ENCODE peak calls at places on chromosomes 4 and X, in ten cellular contexts. One of them, this sample, is unnamed.

GRCh38 chr4:94978904-94979303 is 221.1 kb downstream of the BMPR1B start:
- DNase-seq in GM20000: no peak
- DNase-seq in colonic mucosa: no peak
- DNase-seq in cardiac fibroblast: peak; percentile 74
- DNase-seq in right lobe of liver: no peak
- DNase-seq in GDM1: no peak
- DNase-seq in HFFc6: no peak
- DNase-seq in left colon: no peak
- DNase-seq in amniotic stem cell: no peak
- DNase-seq in activated T-helper 9 cell treated with anti-CD3 and anti-CD28 coated beads, Interleukin-2, amount 50 U/mL, for 16 hours: no peak
- DNase-seq in this sample: no peak

GRCh38 chr4:71229477-71230257 is 109.2 kb upstream of the SLC4A4 start:
- DNase-seq in right lobe of liver: peak; percentile 76
- DNase-seq in amniotic stem cell: peak; percentile 50
- DNase-seq in activated T-helper 9 cell treated with anti-CD3 and anti-CD28 coated beads, Interleukin-2, amount 50 U/mL, for 16 hours: no peak
- DNase-seq in cardiac fibroblast: peak; percentile 64
- DNase-seq in HFFc6: peak; percentile 58
- DNase-seq in colonic mucosa: peak; percentile 41
- DNase-seq in left colon: peak; percentile 40
- DNase-seq in GM20000: peak; percentile 41
- DNase-seq in GDM1: no peak
- DNase-seq in this sample: no peak

GRCh38 chr4:107854326-107855030 is 29.7 kb downstream of the SGMS2 start:
- DNase-seq in amniotic stem cell: no peak
- DNase-seq in activated T-helper 9 cell treated with anti-CD3 and anti-CD28 coated beads, Interleukin-2, amount 50 U/mL, for 16 hours: no peak
- DNase-seq in cardiac fibroblast: peak; percentile 85
- DNase-seq in GM20000: no peak
- DNase-seq in colonic mucosa: no peak
- DNase-seq in HFFc6: peak; percentile 23
- DNase-seq in GDM1: no peak
- DNase-seq in right lobe of liver: no peak
- DNase-seq in left colon: no peak
- DNase-seq in this sample: peak; percentile 34

GRCh38 chrX:130893356-130894085 is 9.5 kb downstream of the ENOX2 start:
- DNase-seq in activated T-helper 9 cell treated with anti-CD3 and anti-CD28 coated beads, Interleukin-2, amount 50 U/mL, for 16 hours: no peak
- DNase-seq in GM20000: no peak
- DNase-seq in colonic mucosa: no peak
- DNase-seq in cardiac fibroblast: peak; percentile 39
- DNase-seq in left colon: no peak
- DNase-seq in GDM1: no peak
- DNase-seq in right lobe of liver: no peak
- DNase-seq in HFFc6: no peak
- DNase-seq in amniotic stem cell: no peak
- DNase-seq in this sample: no peak

GRCh38 chr4:156672492-156672891 is 299.1 kb downstream of the PDGFC start:
- DNase-seq in colonic mucosa: no peak
- DNase-seq in left colon: no peak
- DNase-seq in GM20000: no peak
- DNase-seq in cardiac fibroblast: no peak
- DNase-seq in GDM1: no peak
- DNase-seq in right lobe of liver: no peak
- DNase-seq in amniotic stem cell: no peak
- DNase-seq in HFFc6: peak; percentile 16
- DNase-seq in activated T-helper 9 cell treated with anti-CD3 and anti-CD28 coated beads, Interleukin-2, amount 50 U/mL, for 16 hours: no peak
- DNase-seq in this sample: no peak

GRCh38 chr4:122053186-122053585 is 98.9 kb upstream of the BLTP1 start:
- DNase-seq in HFFc6: no peak
- DNase-seq in colonic mucosa: no peak
- DNase-seq in activated T-helper 9 cell treated with anti-CD3 and anti-CD28 coated beads, Interleukin-2, amount 50 U/mL, for 16 hours: no peak
- DNase-seq in GDM1: no peak
- DNase-seq in amniotic stem cell: no peak
- DNase-seq in GM20000: no peak
- DNase-seq in left colon: no peak
- DNase-seq in right lobe of liver: no peak
- DNase-seq in cardiac fibroblast: no peak
- DNase-seq in this sample: no peak

GRCh38 chrX:30618160-30618765 is 35.0 kb upstream of the GK start:
- DNase-seq in GM20000: no peak
- DNase-seq in cardiac fibroblast: peak; percentile 16
- DNase-seq in GDM1: no peak
- DNase-seq in amniotic stem cell: no peak
- DNase-seq in right lobe of liver: no peak
- DNase-seq in colonic mucosa: no peak
- DNase-seq in left colon: no peak
- DNase-seq in HFFc6: no peak
- DNase-seq in activated T-helper 9 cell treated with anti-CD3 and anti-CD28 coated beads, Interleukin-2, amount 50 U/mL, for 16 hours: no peak
- DNase-seq in this sample: no peak

GRCh38 chr4:188015025-188015778 is 19.6 kb downstream of the ZFP42 start:
- DNase-seq in colonic mucosa: no peak
- DNase-seq in HFFc6: no peak
- DNase-seq in left colon: no peak
- DNase-seq in activated T-helper 9 cell treated with anti-CD3 and anti-CD28 coated beads, Interleukin-2, amount 50 U/mL, for 16 hours: no peak
- DNase-seq in GM20000: no peak
- DNase-seq in amniotic stem cell: no peak
- DNase-seq in right lobe of liver: no peak
- DNase-seq in cardiac fibroblast: peak; percentile 30
- DNase-seq in GDM1: no peak
- DNase-seq in this sample: no peak

GRCh38 chrX:68684291-68684918 is 36.9 kb downstream of the STARD8 start:
- DNase-seq in GM20000: peak; percentile 14
- DNase-seq in cardiac fibroblast: no peak
- DNase-seq in colonic mucosa: no peak
- DNase-seq in left colon: peak; percentile 19
- DNase-seq in amniotic stem cell: no peak
- DNase-seq in activated T-helper 9 cell treated with anti-CD3 and anti-CD28 coated beads, Interleukin-2, amount 50 U/mL, for 16 hours: no peak
- DNase-seq in right lobe of liver: peak; percentile 77
- DNase-seq in GDM1: peak; percentile 87
- DNase-seq in HFFc6: no peak
- DNase-seq in this sample: no peak

GRCh38 chr4:23942491-23942890 is 52.6 kb upstream of the PPARGC1A start:
- DNase-seq in cardiac fibroblast: no peak
- DNase-seq in GDM1: no peak
- DNase-seq in left colon: no peak
- DNase-seq in right lobe of liver: no peak
- DNase-seq in GM20000: no peak
- DNase-seq in activated T-helper 9 cell treated with anti-CD3 and anti-CD28 coated beads, Interleukin-2, amount 50 U/mL, for 16 hours: no peak
- DNase-seq in colonic mucosa: no peak
- DNase-seq in amniotic stem cell: no peak
- DNase-seq in HFFc6: no peak
- DNase-seq in this sample: no peak

GRCh38 chr4:108094131-108094530 is 74.6 kb downstream of the LEF1 start:
- DNase-seq in activated T-helper 9 cell treated with anti-CD3 and anti-CD28 coated beads, Interleukin-2, amount 50 U/mL, for 16 hours: no peak
- DNase-seq in right lobe of liver: no peak
- DNase-seq in GDM1: no peak
- DNase-seq in left colon: no peak
- DNase-seq in GM20000: no peak
- DNase-seq in amniotic stem cell: no peak
- DNase-seq in HFFc6: no peak
- DNase-seq in colonic mucosa: no peak
- DNase-seq in cardiac fibroblast: no peak
- DNase-seq in this sample: no peak

GRCh38 chr4:140374130-140374477 is 658 bp downstream of the SCOC start:
- DNase-seq in activated T-helper 9 cell treated with anti-CD3 and anti-CD28 coated beads, Interleukin-2, amount 50 U/mL, for 16 hours: no peak
- DNase-seq in amniotic stem cell: no peak
- DNase-seq in right lobe of liver: no peak
- DNase-seq in GDM1: no peak
- DNase-seq in HFFc6: no peak
- DNase-seq in GM20000: no peak
- DNase-seq in colonic mucosa: no peak
- DNase-seq in left colon: no peak
- DNase-seq in cardiac fibroblast: no peak
- DNase-seq in this sample: no peak

GRCh38 chr4:42302348-42302747 is 94.9 kb upstream of the SHISA3 start:
- DNase-seq in right lobe of liver: no peak
- DNase-seq in colonic mucosa: peak; percentile 30
- DNase-seq in cardiac fibroblast: peak; percentile 31
- DNase-seq in HFFc6: no peak
- DNase-seq in left colon: peak; percentile 20
- DNase-seq in amniotic stem cell: no peak
- DNase-seq in activated T-helper 9 cell treated with anti-CD3 and anti-CD28 coated beads, Interleukin-2, amount 50 U/mL, for 16 hours: no peak
- DNase-seq in GM20000: no peak
- DNase-seq in GDM1: no peak
- DNase-seq in this sample: peak; percentile 26

GRCh38 chr4:56937262-56937661 is 29.6 kb downstream of the REST start:
- DNase-seq in cardiac fibroblast: peak; percentile 91
- DNase-seq in left colon: no peak
- DNase-seq in amniotic stem cell: peak; percentile 51
- DNase-seq in activated T-helper 9 cell treated with anti-CD3 and anti-CD28 coated beads, Interleukin-2, amount 50 U/mL, for 16 hours: no peak
- DNase-seq in GDM1: no peak
- DNase-seq in HFFc6: peak; percentile 82
- DNase-seq in right lobe of liver: no peak
- DNase-seq in GM20000: no peak
- DNase-seq in colonic mucosa: no peak
- DNase-seq in this sample: peak; percentile 90

GRCh38 chrX:10725071-10725470 is 104.7 kb upstream of the MID1 start:
- DNase-seq in colonic mucosa: no peak
- DNase-seq in cardiac fibroblast: no peak
- DNase-seq in right lobe of liver: no peak
- DNase-seq in HFFc6: no peak
- DNase-seq in activated T-helper 9 cell treated with anti-CD3 and anti-CD28 coated beads, Interleukin-2, amount 50 U/mL, for 16 hours: no peak
- DNase-seq in amniotic stem cell: no peak
- DNase-seq in GM20000: peak; percentile 8
- DNase-seq in left colon: no peak
- DNase-seq in GDM1: no peak
- DNase-seq in this sample: no peak

GRCh38 chrX:46444011-46444410 is 101.2 kb downstream of the ZNF674 start:
- DNase-seq in right lobe of liver: no peak
- DNase-seq in left colon: no peak
- DNase-seq in colonic mucosa: no peak
- DNase-seq in amniotic stem cell: peak; percentile 15
- DNase-seq in HFFc6: peak; percentile 79
- DNase-seq in GM20000: no peak
- DNase-seq in GDM1: peak; percentile 55
- DNase-seq in activated T-helper 9 cell treated with anti-CD3 and anti-CD28 coated beads, Interleukin-2, amount 50 U/mL, for 16 hours: no peak
- DNase-seq in cardiac fibroblast: peak; percentile 73
- DNase-seq in this sample: peak; percentile 36